ENCODE peak calls at places on chromosomes 12 and 14, in six cellular contexts. X, R, J, A, M and K are unnamed samples.

GRCh38 chr14:100726467-100726811 is 253 bp upstream of the DLK1 start:
- DNase-seq in X (no peak), R (no peak), M (no peak), J (no peak), A (no peak), K (no peak)

GRCh38 chr14:57578427-57579220 is 85.0 kb upstream of the CCDC198 start:
- DNase-seq in A (no peak), J (peak; percentile 85), R (no peak), M (no peak), X (no peak), K (no peak)

GRCh38 chr14:58270628-58271027 is 26.0 kb downstream of the PSMA3 start:
- DNase-seq in J (no peak), X (no peak), R (no peak), M (no peak), A (no peak), K (no peak)

GRCh38 chr12:65561798-65562382 is 262.4 kb upstream of the HMGA2 start:
- DNase-seq in X (no peak), R (no peak), A (no peak), M (no peak), J (peak; percentile 82), K (peak; percentile 34)

GRCh38 chr12:29899212-29899931 is 115.6 kb upstream of the TMTC1 start:
- DNase-seq in J (no peak), R (no peak), X (no peak), A (no peak), M (no peak), K (no peak)

GRCh38 chr12:28144059-28144458 is 46.2 kb upstream of the CCDC91 start:
- DNase-seq in X (no peak), A (no peak), J (no peak), R (no peak), M (no peak), K (no peak)

GRCh38 chr14:69674546-69675245 is 63.3 kb downstream of the SUSD6 start:
- DNase-seq in R (no peak), A (no peak), M (no peak), X (no peak), J (no peak), K (no peak)

GRCh38 chr12:65614259-65614658 is 210.0 kb upstream of the HMGA2 start:
- DNase-seq in A (no peak), M (no peak), X (no peak), R (no peak), J (no peak), K (no peak)

GRCh38 chr14:51019089-51019488 is 74.8 kb upstream of the PYGL start:
- DNase-seq in A (no peak), M (no peak), X (no peak), R (no peak), J (no peak), K (no peak)

GRCh38 chr12:48279601-48280000 is 71.1 kb downstream of the ZNF641 start:
- DNase-seq in J (no peak), M (no peak), R (no peak), X (no peak), A (no peak), K (no peak)

GRCh38 chr14:103607822-103608221 is 21.2 kb upstream of the KLC1 start:
- DNase-seq in J (no peak), X (no peak), R (no peak), M (no peak), A (no peak), K (no peak)

GRCh38 chr12:128178551-128178950 is 88.4 kb upstream of the TMEM132C start:
- DNase-seq in A (no peak), M (no peak), X (no peak), R (no peak), J (peak; percentile 50), K (no peak)

GRCh38 chr12:56601503-56601902 is 28.6 kb downstream of the BAZ2A start:
- DNase-seq in R (peak; percentile 47), M (no peak), X (peak; percentile 52), J (no peak), A (peak; percentile 11), K (no peak)